ENCODE peak calls at places on chromosomes 2 and 18, in six cellular contexts. X is H9, D is IMR-90, E is mesenchymal stem cell, J is H1, Q is trophoblast cell. N is an unnamed sample.
A peak's percentile ranks its signal among the peaks of the same experiment; 100 is the strongest.

GRCh38 chr2:231308219-231308618 is 87.3 kb upstream of the B3GNT7 start:
- DNase-seq in X (no peak), D (no peak), E (no peak), J (no peak), Q (no peak), N (no peak)

GRCh38 chr2:128525653-128526052 is 207.0 kb upstream of the HS6ST1 start:
- DNase-seq in X (no peak), D (peak; percentile 35), E (no peak), J (no peak), Q (no peak), N (no peak)

GRCh38 chr18:74768096-74768495 is 170.4 kb downstream of the ZNF407 start:
- DNase-seq in X (no peak), D (peak; percentile 11), E (no peak), J (no peak), Q (no peak), N (no peak)

GRCh38 chr2:154329510-154329909 is 369.0 kb upstream of the KCNJ3 start:
- DNase-seq in X (no peak), D (no peak), E (no peak), J (no peak), Q (no peak), N (no peak)

GRCh38 chr2:164849506-164849905 is 7.9 kb upstream of the COBLL1 start:
- DNase-seq in X (no peak), D (no peak), E (no peak), J (no peak), Q (no peak), N (no peak)

GRCh38 chr2:72367530-72368225 is 220.0 kb upstream of the CYP26B1 start:
- DNase-seq in X (peak; percentile 52), D (peak; percentile 90), E (peak; percentile 92), J (no peak), Q (peak; percentile 93), N (no peak)

GRCh38 chr2:31440764-31441163 is 26.2 kb upstream of the XDH start:
- DNase-seq in X (no peak), D (peak; percentile 94), E (no peak), J (no peak), Q (no peak), N (no peak)

GRCh38 chr2:164430166-164430783 is 191.0 kb downstream of the GRB14 start:
- DNase-seq in X (peak; percentile 34), D (peak; percentile 38), E (peak; percentile 48), J (no peak), Q (peak; percentile 7), N (peak; percentile 43)

GRCh38 chr2:112646102-112646719 is 472 bp downstream of the SLC20A1 start:
- DNase-seq in X (no peak), D (no peak), E (no peak), J (no peak), Q (no peak), N (no peak)

GRCh38 chr18:56221195-56222065 is 417.0 kb downstream of the TXNL1 start:
- DNase-seq in X (no peak), D (no peak), E (no peak), J (no peak), Q (no peak), N (no peak)

GRCh38 chr18:23306842-23307241 is 146.2 kb upstream of the RIOK3 start:
- DNase-seq in X (no peak), D (no peak), E (no peak), J (no peak), Q (no peak), N (no peak)

GRCh38 chr2:25982273-25982967 is at the start of gene KIF3C:
- DNase-seq in X (peak; percentile 96), D (peak; percentile 42), E (peak; percentile 71), J (peak; percentile 89), Q (peak; percentile 41), N (peak; percentile 72)

GRCh38 chr2:138842341-138842740 is 62.2 kb upstream of the NXPH2 start:
- DNase-seq in X (no peak), D (no peak), E (no peak), J (no peak), Q (peak; percentile 67), N (no peak)

GRCh38 chr18:52190630-52191029 is 149.4 kb upstream of the DCC start:
- DNase-seq in X (no peak), D (no peak), E (no peak), J (no peak), Q (no peak), N (no peak)

GRCh38 chr2:151803811-151804210 is 24.4 kb downstream of the ARL5A start:
- DNase-seq in X (no peak), D (no peak), E (no peak), J (no peak), Q (no peak), N (no peak)

GRCh38 chr2:153935511-153935910 is 63.8 kb downstream of the GALNT13 start:
- DNase-seq in X (no peak), D (no peak), E (no peak), J (no peak), Q (no peak), N (no peak)

GRCh38 chr2:238853724-238854123 is 5.8 kb downstream of the TWIST2 start:
- DNase-seq in X (no peak), D (no peak), E (no peak), J (no peak), Q (no peak), N (no peak)

GRCh38 chr2:105734762-105735538 is 9.8 kb upstream of the NCK2 start:
- DNase-seq in X (no peak), D (peak; percentile 57), E (peak; percentile 65), J (no peak), Q (no peak), N (no peak)

GRCh38 chr18:12946549-12947354 is 1.1 kb upstream of the SEH1L start:
- DNase-seq in X (peak; percentile 62), D (peak; percentile 89), E (peak; percentile 77), J (no peak), Q (peak; percentile 55), N (peak; percentile 44)

GRCh38 chr2:152176113-152176714 is 651 bp upstream of the STAM2 start:
- DNase-seq in X (no peak), D (peak; percentile 38), E (no peak), J (no peak), Q (peak; percentile 23), N (no peak)

GRCh38 chr2:42572297-42573081 is 4.1 kb downstream of the MTA3 start:
- DNase-seq in X (no peak), D (no peak), E (no peak), J (no peak), Q (no peak), N (no peak)

GRCh38 chr2:80392446-80392845 is 87.9 kb upstream of the LRRTM1 start:
- DNase-seq in X (no peak), D (peak; percentile 26), E (peak; percentile 31), J (no peak), Q (no peak), N (no peak)

GRCh38 chr2:166127217-166128155 is at the start of gene SCN1A:
- DNase-seq in X (no peak), D (peak; percentile 56), E (peak; percentile 49), J (no peak), Q (no peak), N (peak; percentile 18)

GRCh38 chr18:46401486-46402115 is 255.4 kb downstream of the LOXHD1 start:
- DNase-seq in X (no peak), D (no peak), E (no peak), J (no peak), Q (no peak), N (no peak)

GRCh38 chr18:60411715-60412114 is 39.1 kb upstream of the MC4R start:
- DNase-seq in X (peak; percentile 33), D (no peak), E (no peak), J (no peak), Q (peak; percentile 11), N (no peak)

GRCh38 chr18:6610436-6610835 is 119.1 kb upstream of the ARHGAP28 start:
- DNase-seq in X (no peak), D (no peak), E (no peak), J (no peak), Q (no peak), N (no peak)

GRCh38 chr2:190846746-190847145 is 33.9 kb upstream of the GLS start:
- DNase-seq in X (no peak), D (no peak), E (no peak), J (no peak), Q (no peak), N (no peak)

GRCh38 chr2:124879615-124880014 is 854.5 kb downstream of the CNTNAP5 start:
- DNase-seq in X (no peak), D (no peak), E (no peak), J (no peak), Q (no peak), N (no peak)

GRCh38 chr2:211351998-211352397 is 795.6 kb downstream of the CPS1 start:
- DNase-seq in X (no peak), D (no peak), E (no peak), J (no peak), Q (no peak), N (no peak)

GRCh38 chr18:49685231-49685942 is 123.5 kb downstream of the LIPG start:
- DNase-seq in X (no peak), D (peak; percentile 35), E (peak; percentile 54), J (no peak), Q (no peak), N (no peak)
- H2AK5ac ChIP-seq in X (no peak overlapping the region), D (no peak overlapping the region), E (no peak overlapping the region), J (no peak overlapping the region), Q (no peak overlapping the region), N (no peak overlapping the region)

GRCh38 chr2:101420623-101421022 is 33.3 kb upstream of the CREG2 start:
- DNase-seq in X (no peak), D (no peak), E (no peak), J (no peak), Q (no peak), N (no peak)
- H4K91ac ChIP-seq in X (no peak overlapping the region), D (no peak overlapping the region), E (peak overlapping the region; percentile 40), J (no peak overlapping the region), Q (no peak overlapping the region), N (no peak overlapping the region)

DNA sequence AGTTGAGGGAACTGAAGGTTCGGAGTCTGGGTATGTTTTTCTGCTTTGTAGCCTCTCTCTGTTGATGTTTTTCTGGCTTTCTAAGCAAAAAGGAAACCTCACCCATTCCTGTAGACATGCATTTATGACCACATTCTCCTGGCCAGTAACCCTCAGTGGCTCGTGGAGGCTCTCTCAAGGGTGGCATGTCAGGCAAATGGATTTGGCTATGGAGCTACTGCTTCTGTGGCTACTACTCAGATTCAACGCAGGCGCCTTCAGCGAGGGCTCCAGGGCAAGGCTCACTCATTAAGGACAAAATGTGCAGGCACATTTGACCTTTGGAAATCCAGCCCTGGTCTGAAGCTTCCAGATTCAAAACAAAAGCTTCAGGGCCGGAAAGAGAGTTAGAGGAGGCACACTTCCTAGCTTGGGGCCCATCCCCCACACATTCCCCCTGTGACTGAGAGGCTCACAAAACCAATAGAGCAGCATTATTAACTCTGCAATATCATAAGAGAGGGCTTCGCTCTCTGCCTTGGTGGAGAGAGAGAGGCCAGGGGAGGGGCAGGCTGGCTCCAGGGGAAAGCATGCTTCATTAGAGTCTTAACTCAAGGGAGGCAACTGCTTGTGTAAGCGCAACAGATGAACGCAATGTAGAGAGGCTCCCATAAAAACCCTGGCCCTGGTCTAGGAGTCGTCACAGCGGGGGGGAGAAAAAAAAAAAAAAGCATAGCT is 22.1 kb downstream of the KLF7 start:
- DNase-seq in X (peak; percentile 34), D (no peak), E (peak; percentile 89), J (peak; percentile 49), Q (no peak), N (no peak)
- H4K8ac ChIP-seq in X (no peak overlapping the region), D (no peak overlapping the region), E (no peak overlapping the region), J (no peak overlapping the region), Q (no peak overlapping the region), N (no peak overlapping the region)

DNA sequence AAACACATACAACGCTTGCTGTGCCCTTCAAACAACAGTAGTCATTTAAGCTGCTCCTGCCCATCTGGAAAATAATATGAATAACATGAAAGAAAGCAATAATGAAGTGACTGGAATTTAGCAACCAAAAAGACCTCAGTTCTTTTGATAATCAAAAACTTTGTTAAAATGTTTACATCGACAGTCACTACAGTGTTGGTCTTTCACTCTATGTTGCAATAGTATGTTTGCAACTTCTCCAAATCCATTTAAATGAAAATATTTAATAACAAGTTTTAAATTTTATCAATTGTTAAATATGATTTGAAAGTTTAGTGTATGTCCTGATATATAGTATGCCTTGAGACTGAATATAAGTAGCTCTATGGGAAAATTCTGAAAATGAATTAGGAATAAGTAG is 109.9 kb downstream of the ANKRD44 start:
- DNase-seq in X (no peak), D (no peak), E (no peak), J (no peak), Q (no peak), N (no peak)
- H2AK5ac ChIP-seq in X (no peak overlapping the region), D (no peak overlapping the region), E (no peak overlapping the region), J (no peak overlapping the region), Q (no peak overlapping the region), N (no peak overlapping the region)

N was measured in neuronal stem cell.